ENCODE peak calls at places on chromosome 21, in six cellular contexts. E, S, P, K, H and B are unnamed samples.

GRCh38 chr21:37564924-37565529 is 198.5 kb downstream of the DYRK1A start:
- DNase-seq in S (no peak), H (no peak), E (no peak), P (no peak), K (peak), B (no peak)

GRCh38 chr21:26079376-26079775 is 91.2 kb downstream of the APP start:
- DNase-seq in K (no peak), P (no peak), S (no peak), E (no peak), H (no peak), B (no peak)

GRCh38 chr21:40967771-40968170 is 120.8 kb upstream of the DSCAM start:
- DNase-seq in S (no peak), K (no peak), E (no peak), P (no peak), H (no peak), B (no peak)

GRCh38 chr21:43810505-43811261 is 21.3 kb downstream of the RRP1 start:
- DNase-seq in P (peak), H (peak), E (peak), S (peak), K (peak), B (peak)

GRCh38 chr21:32281531-32281930 is 2.7 kb upstream of the MIS18A start:
- DNase-seq in P (no peak), E (no peak), H (no peak), S (no peak), K (peak), B (no peak)

GRCh38 chr21:17585875-17586450 is 26.7 kb downstream of the BTG3 start:
- DNase-seq in H (peak), E (peak), K (no peak), S (no peak), P (no peak), B (no peak)

GRCh38 chr21:43721225-43721605 is 2.3 kb downstream of the PDXK start:
- DNase-seq in H (no peak), E (no peak), S (no peak), P (no peak), K (no peak), B (no peak)

GRCh38 chr21:15520811-15521643 is 208.8 kb upstream of the USP25 start:
- DNase-seq in P (no peak), H (peak), S (no peak), E (peak), K (no peak), B (no peak)

GRCh38 chr21:17783816-17784598 is 35.1 kb downstream of the C21orf91 start:
- DNase-seq in P (no peak), S (no peak), K (no peak), H (peak), E (no peak), B (no peak)

GRCh38 chr21:37891953-37892352 is 24.3 kb downstream of the KCNJ6 start:
- DNase-seq in H (no peak), E (no peak), K (no peak), S (no peak), P (no peak), B (no peak)

GRCh38 chr21:42757422-42757821 is 104.0 kb downstream of the PDE9A start:
- DNase-seq in S (no peak), K (no peak), E (no peak), P (peak), H (no peak), B (no peak)

GRCh38 chr21:44643911-44644310 is 2.3 kb upstream of the KRTAP10-11 start:
- DNase-seq in E (no peak), S (no peak), P (no peak), K (peak), H (no peak), B (no peak)

GRCh38 chr21:14382486-14382834 is 486 bp downstream of the HSPA13 start:
- DNase-seq in P (no peak), H (peak), S (peak), K (no peak), E (no peak), B (no peak)

GRCh38 chr21:31135536-31136184 is 97.4 kb upstream of the KRTAP19-8 start:
- DNase-seq in S (no peak), P (no peak), E (no peak), H (no peak), K (no peak), B (no peak)
- TF ChIP-seq CTCF in S (no peak), P (no peak), E (no peak), H (no peak), K (no peak), B (no peak)

GRCh38 chr21:34360488-34361241 is 3.1 kb upstream of the KCNE2 start:
- DNase-seq in P (no peak), S (no peak), E (no peak), H (peak), K (no peak), B (no peak)
- H3K4me3 ChIP-seq in P (no peak), S (no peak), E (no peak), H (no peak), K (no peak), B (no peak)

GRCh38 chr21:36159356-36159921 is 2.8 kb downstream of the DOP1B start:
- DNase-seq in E (no peak), P (no peak), K (no peak), H (no peak), S (no peak), B (no peak)
- H3K27ac ChIP-seq in E (no peak), P (peak), K (no peak), H (no peak), S (no peak), B (no peak)

DNA sequence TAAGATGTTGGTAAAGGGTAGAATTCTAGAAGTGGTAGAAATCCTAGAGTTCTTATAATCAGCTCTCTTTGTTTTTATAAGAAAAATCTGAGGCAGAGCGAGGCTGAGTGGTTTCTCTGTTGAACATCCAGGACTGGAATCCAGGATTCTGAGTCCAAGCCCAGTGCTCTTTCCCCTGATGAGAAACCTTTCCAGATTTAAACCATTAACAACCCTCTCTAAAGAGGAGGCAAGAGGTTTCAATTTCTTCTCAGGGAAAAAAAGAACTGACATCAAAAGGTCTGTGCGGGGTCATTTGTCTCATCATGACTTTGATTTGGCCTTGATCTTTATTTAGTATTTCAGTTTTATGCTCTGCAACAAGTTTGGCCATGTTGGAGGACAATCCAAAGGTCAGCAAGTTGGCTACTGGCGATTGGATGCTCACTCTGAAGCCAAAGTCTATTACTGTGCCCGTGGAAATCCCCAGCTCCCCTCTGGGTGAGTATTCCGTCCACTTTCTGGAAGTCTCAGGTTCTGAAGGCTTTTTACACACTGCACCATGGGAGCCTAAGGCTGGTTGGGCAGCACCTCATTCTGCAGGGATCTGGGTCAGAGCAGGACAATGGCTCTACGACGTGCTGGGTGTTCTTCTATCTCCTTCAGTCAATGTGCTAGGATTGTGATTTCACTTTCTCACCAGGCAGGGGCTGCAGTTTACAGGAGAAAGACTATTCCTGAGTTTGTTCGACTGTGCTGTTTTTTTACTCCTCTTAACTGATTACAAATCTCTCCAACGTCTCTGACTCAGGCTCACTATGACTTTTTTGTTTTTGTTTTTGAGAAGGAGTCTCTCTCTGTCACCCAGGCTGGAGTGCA is 18.9 kb upstream of the CCT8 start:
- DNase-seq in K (no peak), P (no peak), H (no peak), S (no peak), E (no peak), B (no peak)
- TF ChIP-seq CTCF in K (no peak), P (no peak), H (no peak), S (no peak), E (no peak), B (no peak)